ENCODE peak calls at places on chromosomes 12 and 14, in six cellular contexts. D is heart left ventricle, X is astrocyte of the spinal cord, T is uterus, Y is BJ, S is tibial nerve. W is an unnamed sample.

GRCh38 chr12:92088802-92089201 is 56.8 kb downstream of the BTG1 start:
- DNase-seq in X (no peak), Y (no peak), S (no peak), D (peak; percentile 31), T (no peak), W (no peak)

GRCh38 chr12:56315256-56315625 is 547 bp downstream of the CNPY2 start:
- DNase-seq in D (no peak), S (no peak), X (peak; percentile 10), T (no peak), Y (no peak), W (no peak)

GRCh38 chr14:90698379-90698869 is 117.8 kb downstream of the TTC7B start:
- DNase-seq in T (peak; percentile 47), X (peak; percentile 77), D (peak; percentile 87), S (peak; percentile 18), Y (no peak), W (no peak)

GRCh38 chr14:45610303-45610702 is 357.3 kb upstream of the MIS18BP1 start:
- DNase-seq in D (no peak), X (peak; percentile 26), T (no peak), Y (peak; percentile 4), S (no peak), W (no peak)

GRCh38 chr12:132148368-132149045 is 4.2 kb downstream of the NOC4L start:
- DNase-seq in Y (no peak), S (no peak), D (no peak), X (no peak), T (no peak), W (peak; percentile 65)

GRCh38 chr12:98945864-98946263 is 300.8 kb downstream of the APAF1 start:
- DNase-seq in D (no peak), Y (no peak), X (no peak), T (no peak), S (no peak), W (no peak)

GRCh38 chr14:78933948-78934524 is 763.9 kb downstream of the NRXN3 start:
- DNase-seq in D (no peak), T (no peak), X (peak; percentile 51), Y (no peak), S (no peak), W (no peak)

GRCh38 chr14:73428354-73428824 is 30.0 kb downstream of the NUMB start:
- DNase-seq in Y (no peak), X (no peak), D (no peak), S (no peak), T (no peak), W (peak; percentile 49)

GRCh38 chr14:79044894-79045624 is 874.9 kb downstream of the NRXN3 start:
- DNase-seq in S (no peak), X (peak; percentile 95), Y (peak; percentile 62), D (no peak), T (peak; percentile 20), W (no peak)

GRCh38 chr12:18583655-18584054 is 154.2 kb downstream of the PLCZ1 start:
- DNase-seq in D (no peak), T (no peak), X (no peak), S (no peak), Y (no peak), W (no peak)

GRCh38 chr12:32502693-32503510 is 103.5 kb downstream of the FGD4 start:
- DNase-seq in X (peak; percentile 38), Y (peak; percentile 57), S (no peak), T (no peak), D (no peak), W (no peak)

GRCh38 chr12:104859144-104859543 is 98.9 kb downstream of the SLC41A2 start:
- DNase-seq in Y (peak; percentile 51), X (peak; percentile 42), D (no peak), S (no peak), T (no peak), W (no peak)

GRCh38 chr12:72276212-72276865 is 4.2 kb downstream of the TRHDE start:
- DNase-seq in T (no peak), S (no peak), D (no peak), Y (no peak), X (peak; percentile 46), W (no peak)

GRCh38 chr12:69511870-69512269 is 41.7 kb downstream of the FRS2 start:
- DNase-seq in X (no peak), Y (no peak), S (no peak), T (no peak), D (no peak), W (no peak)

GRCh38 chr12:34402228-34402898 is 380.1 kb downstream of the ALG10 start:
- DNase-seq in S (peak; percentile 2), T (peak; percentile 8), Y (no peak), X (no peak), D (peak; percentile 18), W (peak; percentile 16)

GRCh38 chr12:6267007-6267721 is 43.3 kb upstream of the PLEKHG6 start:
- DNase-seq in T (no peak), X (no peak), Y (peak; percentile 55), S (no peak), D (no peak), W (no peak)

GRCh38 chr12:130070017-130070653 is 92.1 kb upstream of the FZD10 start:
- DNase-seq in S (no peak), X (no peak), Y (no peak), T (no peak), D (no peak), W (no peak)

GRCh38 chr12:86139671-86140070 is 116.5 kb downstream of the MGAT4C start:
- DNase-seq in T (no peak), Y (no peak), X (no peak), D (no peak), S (no peak), W (no peak)

GRCh38 chr12:46360908-46361666 is 11.5 kb downstream of the SLC38A2 start:
- DNase-seq in Y (no peak), S (no peak), D (no peak), X (no peak), T (no peak), W (no peak)

GRCh38 chr14:22047105-22047504 is 373.5 kb upstream of the OR4E1 start:
- DNase-seq in X (no peak), T (no peak), D (no peak), S (no peak), Y (no peak), W (no peak)

GRCh38 chr12:47707905-47708543 is 2.2 kb upstream of the RPAP3 start:
- DNase-seq in D (no peak), T (no peak), S (no peak), X (no peak), Y (no peak), W (no peak)

GRCh38 chr12:94872671-94873367 is 130.7 kb downstream of the NDUFA12 start:
- DNase-seq in T (peak; percentile 17), X (no peak), D (peak; percentile 21), Y (no peak), S (no peak), W (peak; percentile 76)

GRCh38 chr12:119338593-119339363 is 4.2 kb downstream of the CCDC60 start:
- DNase-seq in D (no peak), T (no peak), Y (no peak), S (no peak), X (no peak), W (no peak)
- TF ChIP-seq CTCF in D (no peak), T (no peak), Y (no peak), S (no peak), X (no peak), W (no peak)

GRCh38 chr12:58883576-58884334 is 36.5 kb downstream of the LRIG3 start:
- DNase-seq in S (no peak), T (no peak), X (no peak), Y (no peak), D (no peak), W (no peak)

GRCh38 chr12:58887071-58887470 is 33.2 kb downstream of the LRIG3 start:
- DNase-seq in S (no peak), Y (no peak), X (no peak), D (no peak), T (no peak), W (no peak)

GRCh38 chr12:58886474-58886873 is 33.8 kb downstream of the LRIG3 start:
- DNase-seq in X (no peak), S (no peak), T (no peak), Y (no peak), D (no peak), W (no peak)

GRCh38 chr12:58882796-58883195 is 37.5 kb downstream of the LRIG3 start:
- DNase-seq in Y (no peak), T (no peak), D (no peak), X (no peak), S (no peak), W (no peak)

GRCh38 chr12:58884916-58885315 is 35.4 kb downstream of the LRIG3 start:
- DNase-seq in X (no peak), D (no peak), Y (no peak), S (no peak), T (no peak), W (no peak)
- H3K4me3 ChIP-seq in X (no peak overlapping the region), D (no peak overlapping the region), Y (no peak overlapping the region), S (no peak overlapping the region), T (no peak overlapping the region), W (no peak overlapping the region)

GRCh38 chr12:52715416-52715815 is 12.1 kb upstream of the KRT77 start:
- DNase-seq in T (no peak), Y (no peak), D (no peak), X (no peak), S (no peak), W (no peak)
- TF ChIP-seq CTCF in T (no peak), Y (no peak), D (no peak), X (no peak), S (no peak), W (peak; percentile 6)

DNA sequence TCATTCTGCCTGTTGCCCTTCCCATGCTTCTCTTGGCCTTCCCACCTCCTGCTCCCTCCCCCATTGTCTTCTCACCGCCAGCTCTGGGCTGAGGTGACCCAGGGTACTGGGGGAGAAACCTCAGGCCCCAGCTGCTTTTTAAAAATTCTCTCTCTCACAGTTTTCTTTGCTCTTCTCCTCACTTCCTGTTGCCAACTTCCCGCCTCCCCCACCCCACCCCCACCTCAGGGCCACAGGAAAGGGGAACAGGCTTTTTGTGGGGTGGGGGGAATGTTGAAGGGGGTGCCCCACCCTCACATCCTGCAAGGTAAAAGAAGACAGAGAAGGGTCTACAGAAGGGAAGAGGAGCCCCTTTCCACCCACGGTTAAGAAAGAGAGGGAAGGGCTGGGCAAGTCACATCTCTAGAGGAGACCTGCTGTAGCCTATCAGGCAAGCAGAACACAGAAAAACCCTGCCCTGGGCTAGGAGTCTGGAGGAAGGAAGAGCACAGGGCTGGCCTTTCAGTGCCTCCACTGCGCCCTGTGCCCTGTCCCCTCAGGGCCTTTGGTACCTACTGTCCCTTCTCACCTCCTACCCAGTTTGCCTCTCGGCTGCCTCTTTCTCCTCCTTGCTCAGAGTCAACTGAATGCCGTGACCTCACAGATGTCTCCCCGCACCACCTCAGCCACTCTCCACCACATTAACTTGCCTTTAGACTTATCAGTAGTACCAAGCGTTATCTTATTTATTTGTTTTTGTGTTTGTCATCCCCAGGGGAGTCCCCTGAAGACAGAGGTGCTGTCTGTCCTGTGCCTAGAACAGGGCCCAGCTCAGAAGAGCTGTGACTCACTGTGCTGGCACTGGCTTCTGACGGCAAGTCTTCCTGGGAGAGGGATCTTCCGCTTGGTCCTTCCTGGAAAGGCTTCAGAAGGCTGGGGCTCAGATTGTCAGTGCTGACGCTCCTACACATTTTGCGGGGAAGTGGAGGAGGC is 1.7 kb downstream of the ARHGAP9 start:
- DNase-seq in X (no peak), D (peak; percentile 31), T (no peak), Y (no peak), S (no peak), W (peak; percentile 63)
- H3K4me3 ChIP-seq in X (no peak overlapping the region), D (no peak overlapping the region), T (no peak overlapping the region), Y (no peak overlapping the region), S (peak overlapping the region; percentile 44), W (peak overlapping the region; percentile 64)

W was measured in left lung.